ENCODE peak calls at places on chromosome 6, in four cellular contexts. One of them, this sample, is unnamed.
A peak's percentile ranks its signal among the peaks of the same experiment; 100 is the strongest.

GRCh38 chr6:143337201-143337949 is 113.1 kb downstream of the ADAT2 start:
- DNase-seq in psoas muscle: peak; percentile 51
- DNase-seq in endodermal cell: peak; percentile 97
- DNase-seq in CD4-positive, alpha-beta T cell: peak; percentile 13
- DNase-seq in this sample: peak; percentile 93

GRCh38 chr6:149323925-149324324 is 6.4 kb downstream of the TAB2 start:
- DNase-seq in psoas muscle: no peak
- DNase-seq in endodermal cell: no peak
- DNase-seq in CD4-positive, alpha-beta T cell: no peak
- DNase-seq in this sample: no peak

GRCh38 chr6:131255911-131256310 is 120.6 kb downstream of the AKAP7 start:
- DNase-seq in psoas muscle: no peak
- DNase-seq in endodermal cell: no peak
- DNase-seq in CD4-positive, alpha-beta T cell: no peak
- DNase-seq in this sample: peak; percentile 61

GRCh38 chr6:161033667-161034066 is 42.1 kb downstream of the MAP3K4 start:
- DNase-seq in psoas muscle: no peak
- DNase-seq in endodermal cell: no peak
- DNase-seq in CD4-positive, alpha-beta T cell: no peak
- DNase-seq in this sample: peak; percentile 61

GRCh38 chr6:15308445-15309213 is 62.8 kb downstream of the JARID2 start:
- DNase-seq in psoas muscle: no peak
- DNase-seq in endodermal cell: no peak
- DNase-seq in CD4-positive, alpha-beta T cell: no peak
- DNase-seq in this sample: no peak

GRCh38 chr6:21869085-21869771 is 275.7 kb downstream of the SOX4 start:
- DNase-seq in psoas muscle: no peak
- DNase-seq in endodermal cell: no peak
- DNase-seq in CD4-positive, alpha-beta T cell: no peak
- DNase-seq in this sample: peak; percentile 88

GRCh38 chr6:135525550-135525949 is 28.0 kb upstream of the AHI1 start:
- DNase-seq in psoas muscle: no peak
- DNase-seq in endodermal cell: no peak
- DNase-seq in CD4-positive, alpha-beta T cell: no peak
- DNase-seq in this sample: no peak

GRCh38 chr6:160730911-160731310 is 28.9 kb downstream of the PLG start:
- DNase-seq in psoas muscle: no peak
- DNase-seq in endodermal cell: peak; percentile 84
- DNase-seq in CD4-positive, alpha-beta T cell: no peak
- DNase-seq in this sample: peak; percentile 7

GRCh38 chr6:39263299-39264037 is 34.2 kb upstream of the KCNK5 start:
- DNase-seq in psoas muscle: no peak
- DNase-seq in endodermal cell: no peak
- DNase-seq in CD4-positive, alpha-beta T cell: no peak
- DNase-seq in this sample: no peak

GRCh38 chr6:142372348-142372747 is 70.5 kb downstream of the ADGRG6 start:
- DNase-seq in psoas muscle: no peak
- DNase-seq in endodermal cell: peak; percentile 58
- DNase-seq in CD4-positive, alpha-beta T cell: no peak
- DNase-seq in this sample: peak; percentile 76

GRCh38 chr6:119757467-119757866 is 407.9 kb upstream of the MAN1A1 start:
- DNase-seq in psoas muscle: no peak
- DNase-seq in endodermal cell: no peak
- DNase-seq in CD4-positive, alpha-beta T cell: no peak
- DNase-seq in this sample: peak; percentile 45

GRCh38 chr6:131250121-131250520 is 114.9 kb downstream of the AKAP7 start:
- DNase-seq in psoas muscle: peak; percentile 48
- DNase-seq in endodermal cell: peak; percentile 79
- DNase-seq in CD4-positive, alpha-beta T cell: no peak
- DNase-seq in this sample: no peak

GRCh38 chr6:31139599-31139998 is 733 bp upstream of the PSORS1C2 start:
- DNase-seq in psoas muscle: no peak
- DNase-seq in endodermal cell: peak; percentile 86
- DNase-seq in CD4-positive, alpha-beta T cell: no peak
- DNase-seq in this sample: no peak

GRCh38 chr6:137641474-137642077 is 147.4 kb upstream of the OLIG3 start:
- DNase-seq in psoas muscle: peak; percentile 77
- DNase-seq in endodermal cell: peak; percentile 86
- DNase-seq in CD4-positive, alpha-beta T cell: peak; percentile 41
- DNase-seq in this sample: peak; percentile 87

GRCh38 chr6:170107606-170108222 is 183.2 kb downstream of the DLL1 start:
- DNase-seq in psoas muscle: peak; percentile 34
- DNase-seq in endodermal cell: peak; percentile 35
- DNase-seq in CD4-positive, alpha-beta T cell: no peak
- DNase-seq in this sample: no peak

GRCh38 chr6:34095136-34095505 is 50.8 kb downstream of the GRM4 start:
- DNase-seq in psoas muscle: no peak
- DNase-seq in endodermal cell: no peak
- DNase-seq in CD4-positive, alpha-beta T cell: no peak
- DNase-seq in this sample: no peak

GRCh38 chr6:137235686-137236085 is 16.5 kb upstream of the IFNGR1 start:
- DNase-seq in psoas muscle: no peak
- DNase-seq in endodermal cell: no peak
- DNase-seq in CD4-positive, alpha-beta T cell: no peak
- DNase-seq in this sample: no peak

GRCh38 chr6:113854531-113855499 is 2.3 kb upstream of the MARCKS start:
- DNase-seq in psoas muscle: peak; percentile 83
- DNase-seq in endodermal cell: peak; percentile 92
- DNase-seq in CD4-positive, alpha-beta T cell: no peak
- DNase-seq in this sample: no peak

GRCh38 chr6:43293698-43294097 is 4.4 kb upstream of the SLC22A7 start:
- DNase-seq in psoas muscle: no peak
- DNase-seq in endodermal cell: no peak
- DNase-seq in CD4-positive, alpha-beta T cell: no peak
- DNase-seq in this sample: no peak

GRCh38 chr6:113786168-113786567 is 71.0 kb upstream of the MARCKS start:
- DNase-seq in psoas muscle: no peak
- DNase-seq in endodermal cell: no peak
- DNase-seq in CD4-positive, alpha-beta T cell: no peak
- DNase-seq in this sample: no peak

GRCh38 chr6:150987371-150987828 is 121.9 kb downstream of the MTHFD1L start:
- DNase-seq in psoas muscle: no peak
- DNase-seq in endodermal cell: no peak
- DNase-seq in CD4-positive, alpha-beta T cell: no peak
- DNase-seq in this sample: peak; percentile 38

GRCh38 chr6:30769088-30769852 is 24.9 kb upstream of the IER3 start:
- DNase-seq in psoas muscle: peak; percentile 77
- DNase-seq in endodermal cell: peak; percentile 92
- DNase-seq in CD4-positive, alpha-beta T cell: peak; percentile 38
- DNase-seq in this sample: peak; percentile 94

GRCh38 chr6:157755752-157756411 is 67.2 kb upstream of the SNX9 start:
- DNase-seq in psoas muscle: no peak
- DNase-seq in endodermal cell: peak; percentile 56
- DNase-seq in CD4-positive, alpha-beta T cell: peak; percentile 12
- DNase-seq in this sample: no peak

GRCh38 chr6:31930962-31931361 is 3.4 kb downstream of the C2 start:
- DNase-seq in psoas muscle: no peak
- DNase-seq in endodermal cell: no peak
- DNase-seq in CD4-positive, alpha-beta T cell: no peak
- DNase-seq in this sample: no peak

GRCh38 chr6:132515386-132515785 is 2.5 kb upstream of the STX7 start:
- DNase-seq in psoas muscle: no peak
- DNase-seq in endodermal cell: no peak
- DNase-seq in CD4-positive, alpha-beta T cell: no peak
- DNase-seq in this sample: no peak

GRCh38 chr6:49552596-49552995 is 2.1 kb downstream of the C6orf141 start:
- DNase-seq in psoas muscle: no peak
- DNase-seq in endodermal cell: no peak
- DNase-seq in CD4-positive, alpha-beta T cell: no peak
- DNase-seq in this sample: peak; percentile 23

GRCh38 chr6:156387472-156387871 is 389.7 kb upstream of the ARID1B start:
- DNase-seq in psoas muscle: no peak
- DNase-seq in endodermal cell: no peak
- DNase-seq in CD4-positive, alpha-beta T cell: no peak
- DNase-seq in this sample: no peak

GRCh38 chr6:160015778-160016684 is 47.1 kb downstream of the IGF2R start:
- DNase-seq in psoas muscle: no peak
- DNase-seq in endodermal cell: no peak
- DNase-seq in CD4-positive, alpha-beta T cell: peak; percentile 9
- DNase-seq in this sample: no peak

GRCh38 chr6:53424300-53424699 is 75.5 kb upstream of the ELOVL5 start:
- DNase-seq in psoas muscle: no peak
- DNase-seq in endodermal cell: no peak
- DNase-seq in CD4-positive, alpha-beta T cell: no peak
- DNase-seq in this sample: no peak

GRCh38 chr6:169087436-169088046 is 166.1 kb downstream of the THBS2 start:
- DNase-seq in psoas muscle: no peak
- DNase-seq in endodermal cell: no peak
- DNase-seq in CD4-positive, alpha-beta T cell: no peak
- DNase-seq in this sample: no peak

GRCh38 chr6:112881027-112881426 is 533.9 kb downstream of the RFPL4B start:
- DNase-seq in psoas muscle: no peak
- DNase-seq in endodermal cell: no peak
- DNase-seq in CD4-positive, alpha-beta T cell: no peak
- DNase-seq in this sample: no peak

GRCh38 chr6:142045380-142046270 is 87.1 kb upstream of the GJE1 start:
- DNase-seq in psoas muscle: no peak
- DNase-seq in endodermal cell: no peak
- DNase-seq in CD4-positive, alpha-beta T cell: no peak
- DNase-seq in this sample: peak; percentile 40

GRCh38 chr6:56749632-56750151 is 107.0 kb upstream of the DST start:
- DNase-seq in psoas muscle: no peak
- DNase-seq in endodermal cell: no peak
- DNase-seq in CD4-positive, alpha-beta T cell: no peak
- DNase-seq in this sample: peak; percentile 88

GRCh38 chr6:147401779-147402178 is 106.7 kb upstream of the SAMD5 start:
- DNase-seq in psoas muscle: no peak
- DNase-seq in endodermal cell: no peak
- DNase-seq in CD4-positive, alpha-beta T cell: no peak
- DNase-seq in this sample: no peak

GRCh38 chr6:147406783-147407182 is 101.7 kb upstream of the SAMD5 start:
- DNase-seq in psoas muscle: no peak
- DNase-seq in endodermal cell: no peak
- DNase-seq in CD4-positive, alpha-beta T cell: no peak
- DNase-seq in this sample: no peak

GRCh38 chr6:147407571-147407970 is 100.9 kb upstream of the SAMD5 start:
- DNase-seq in psoas muscle: no peak
- DNase-seq in endodermal cell: peak; percentile 79
- DNase-seq in CD4-positive, alpha-beta T cell: no peak
- DNase-seq in this sample: no peak
- TF ChIP-seq CTCF in psoas muscle: no peak
- TF ChIP-seq CTCF in endodermal cell: peak; percentile 70
- TF ChIP-seq CTCF in CD4-positive, alpha-beta T cell: no peak
- TF ChIP-seq CTCF in this sample: no peak

DNA sequence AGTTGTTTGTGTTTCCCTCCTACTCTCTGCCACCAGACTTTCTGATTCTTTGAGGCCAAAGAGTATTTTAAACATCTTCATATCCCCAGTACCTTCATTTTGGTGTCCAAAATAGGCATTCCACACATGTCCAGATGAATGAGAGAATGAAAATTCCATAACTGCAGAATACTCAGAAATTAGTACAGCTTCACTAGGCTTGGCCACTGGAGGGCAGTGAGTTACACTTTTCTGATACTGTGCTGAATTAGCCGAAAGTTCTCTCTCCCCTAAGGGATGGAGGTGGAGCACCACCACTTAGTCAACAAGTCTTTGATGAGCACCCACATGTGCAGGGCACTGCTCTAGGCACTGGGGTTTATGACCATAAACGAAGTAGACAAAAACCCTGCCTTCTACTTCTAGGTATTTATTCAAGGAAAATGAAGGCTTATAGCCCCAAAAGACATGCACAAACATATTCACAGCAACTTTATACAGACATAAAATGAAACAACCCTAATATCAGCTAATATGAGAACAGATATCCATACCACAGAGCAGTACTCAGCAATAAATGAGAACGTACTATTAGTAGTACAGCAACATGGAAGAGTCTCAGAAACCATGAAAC is 46.1 kb upstream of the TMEM217 start:
- DNase-seq in psoas muscle: no peak
- DNase-seq in endodermal cell: no peak
- DNase-seq in CD4-positive, alpha-beta T cell: no peak
- DNase-seq in this sample: peak; percentile 52
- TF ChIP-seq CTCF in psoas muscle: peak; percentile 28
- TF ChIP-seq CTCF in endodermal cell: peak; percentile 77
- TF ChIP-seq CTCF in CD4-positive, alpha-beta T cell: no peak
- TF ChIP-seq CTCF in this sample: peak; percentile 30

DNA sequence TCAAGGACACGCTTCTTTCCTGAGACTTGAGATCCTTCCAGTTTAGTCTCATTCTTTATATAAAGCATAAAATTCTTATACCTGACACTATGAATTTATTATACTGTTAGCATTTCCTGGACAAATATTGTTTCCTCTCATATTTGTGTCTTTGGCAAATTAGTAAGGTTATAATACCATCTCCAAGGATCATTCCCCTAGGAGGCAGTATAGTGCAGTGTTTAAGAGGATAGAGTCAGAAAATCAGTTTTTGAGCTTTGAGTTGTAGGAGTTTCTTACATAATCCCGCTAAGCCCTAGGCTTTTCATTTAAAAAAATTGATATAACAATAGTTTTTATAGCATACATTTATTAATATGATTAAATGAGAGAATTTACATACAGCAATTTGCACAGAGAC is 510.8 kb downstream of the TENT5A start:
- DNase-seq in psoas muscle: no peak
- DNase-seq in endodermal cell: no peak
- DNase-seq in CD4-positive, alpha-beta T cell: no peak
- DNase-seq in this sample: peak; percentile 45
- TF ChIP-seq CTCF in psoas muscle: peak; percentile 25
- TF ChIP-seq CTCF in endodermal cell: peak; percentile 81
- TF ChIP-seq CTCF in CD4-positive, alpha-beta T cell: no peak
- TF ChIP-seq CTCF in this sample: peak; percentile 37

GRCh38 chr6:13694562-13694961 is 17.1 kb downstream of the RANBP9 start:
- DNase-seq in psoas muscle: no peak
- DNase-seq in endodermal cell: no peak
- DNase-seq in CD4-positive, alpha-beta T cell: no peak
- DNase-seq in this sample: no peak
- TF ChIP-seq CTCF in psoas muscle: no peak
- TF ChIP-seq CTCF in endodermal cell: no peak
- TF ChIP-seq CTCF in CD4-positive, alpha-beta T cell: no peak
- TF ChIP-seq CTCF in this sample: no peak

GRCh38 chr6:133837801-133838349 is 51.0 kb upstream of the TCF21 start:
- DNase-seq in psoas muscle: peak; percentile 59
- DNase-seq in endodermal cell: peak; percentile 96
- DNase-seq in CD4-positive, alpha-beta T cell: peak; percentile 31
- DNase-seq in this sample: peak; percentile 50

GRCh38 chr6:133843098-133843497 is 45.8 kb upstream of the TCF21 start:
- DNase-seq in psoas muscle: no peak
- DNase-seq in endodermal cell: no peak
- DNase-seq in CD4-positive, alpha-beta T cell: no peak
- DNase-seq in this sample: no peak
- TF ChIP-seq CTCF in psoas muscle: no peak
- TF ChIP-seq CTCF in endodermal cell: no peak
- TF ChIP-seq CTCF in CD4-positive, alpha-beta T cell: no peak
- TF ChIP-seq CTCF in this sample: no peak